ENCODE peak calls at places on chromosomes 3 and 15, in seven cellular contexts. A is aorta, L is T follicular helper cell, V is HT1080, X is psoas muscle, K is MM.1S, W is NCI-H774. E is an unnamed sample.
A peak's percentile ranks its signal among the peaks of the same experiment; 100 is the strongest.

GRCh38 chr15:87269566-87269965 is 987.0 kb downstream of the NTRK3 start:
- DNase-seq in W (no peak), L (no peak), A (no peak), V (peak; percentile 81), X (no peak), K (no peak), E (no peak)

GRCh38 chr15:92228830-92229229 is 164.9 kb upstream of the ST8SIA2 start:
- DNase-seq in V (no peak), W (no peak), A (no peak), K (no peak), X (no peak), L (no peak), E (no peak)

GRCh38 chr3:124360626-124361025 is 368.7 kb upstream of the ROPN1 start:
- DNase-seq in A (no peak), X (no peak), W (no peak), V (no peak), L (no peak), K (no peak), E (no peak)

GRCh38 chr15:40338921-40339620 is 1.7 kb downstream of the CCDC9B start:
- DNase-seq in X (peak; percentile 65), A (peak; percentile 89), K (no peak), L (no peak), V (peak; percentile 98), W (no peak), E (no peak)

GRCh38 chr3:186825294-186825821 is 17.2 kb upstream of the ADIPOQ start:
- DNase-seq in V (no peak), X (peak; percentile 21), K (no peak), L (no peak), W (no peak), A (peak; percentile 74), E (peak; percentile 50)

GRCh38 chr3:94431831-94432230 is 369.0 kb downstream of the NSUN3 start:
- DNase-seq in K (no peak), V (no peak), L (no peak), A (no peak), X (no peak), W (no peak), E (no peak)

GRCh38 chr3:127999509-128000106 is 52.6 kb upstream of the SEC61A1 start:
- DNase-seq in X (no peak), V (no peak), W (no peak), L (no peak), K (no peak), A (no peak), E (no peak)

GRCh38 chr3:134608957-134609525 is 41.8 kb downstream of the KY start:
- DNase-seq in X (no peak), L (no peak), W (no peak), A (no peak), K (no peak), V (no peak), E (no peak)

GRCh38 chr3:100988080-100988479 is 5.1 kb downstream of the ABI3BP start:
- DNase-seq in L (no peak), X (no peak), A (no peak), W (peak; percentile 6), V (no peak), K (no peak), E (no peak)

GRCh38 chr3:61451841-61452240 is 109.5 kb upstream of the PTPRG start:
- DNase-seq in A (no peak), L (no peak), W (no peak), X (no peak), K (no peak), V (peak; percentile 45), E (no peak)

GRCh38 chr3:140499114-140499757 is 178.6 kb upstream of the TRIM42 start:
- DNase-seq in X (no peak), L (no peak), V (peak; percentile 58), W (no peak), A (no peak), K (no peak), E (no peak)

GRCh38 chr3:44506961-44507360 is 29.5 kb upstream of the ZNF445 start:
- DNase-seq in A (no peak), X (no peak), W (no peak), L (no peak), K (no peak), V (no peak), E (no peak)

GRCh38 chr15:75982468-75982867 is 29.8 kb downstream of the NRG4 start:
- DNase-seq in X (no peak), K (no peak), L (no peak), A (no peak), V (no peak), W (no peak), E (no peak)

GRCh38 chr15:76197703-76198455 is 113.4 kb downstream of the ETFA start:
- DNase-seq in K (no peak), V (peak; percentile 77), X (no peak), W (no peak), A (peak; percentile 72), L (no peak), E (peak; percentile 37)

GRCh38 chr15:91912336-91912735 is 58.8 kb downstream of the SLCO3A1 start:
- DNase-seq in K (no peak), V (no peak), L (no peak), A (no peak), X (no peak), W (no peak), E (no peak)

GRCh38 chr3:97970929-97971460 is 1.2 kb downstream of the RIOX2 start:
- DNase-seq in L (no peak), X (no peak), A (no peak), W (no peak), V (no peak), K (no peak), E (no peak)

GRCh38 chr3:35965908-35966307 is 326.6 kb downstream of the ARPP21 start:
- DNase-seq in K (peak; percentile 36), W (no peak), L (no peak), X (no peak), A (no peak), V (peak; percentile 57), E (no peak)

GRCh38 chr3:180274536-180274935 is 237.8 kb upstream of the PEX5L start:
- DNase-seq in X (no peak), W (no peak), K (no peak), V (no peak), A (no peak), L (no peak), E (no peak)

GRCh38 chr15:39592500-39592899 is 11.6 kb downstream of the THBS1 start:
- DNase-seq in K (no peak), A (no peak), X (no peak), V (no peak), L (no peak), W (no peak), E (no peak)

GRCh38 chr3:48125026-48125704 is 63.1 kb downstream of the CDC25A start:
- DNase-seq in A (peak; percentile 79), W (no peak), L (no peak), X (no peak), K (no peak), V (no peak), E (no peak)

GRCh38 chr3:23752126-23752525 is 53.6 kb upstream of the UBE2E1 start:
- DNase-seq in L (no peak), V (peak; percentile 6), A (no peak), W (no peak), X (no peak), K (no peak), E (no peak)

GRCh38 chr15:70252056-70252935 is 154.6 kb upstream of the TLE3 start:
- DNase-seq in A (peak; percentile 66), K (no peak), L (no peak), X (no peak), V (no peak), W (peak; percentile 74), E (no peak)

GRCh38 chr3:63809607-63810006 is 9.5 kb upstream of the C3orf49 start:
- DNase-seq in K (no peak), V (peak; percentile 94), X (no peak), W (no peak), A (no peak), L (no peak), E (no peak)

GRCh38 chr15:72288796-72289596 is 16.6 kb upstream of the PARP6 start:
- DNase-seq in V (no peak), L (no peak), A (no peak), K (no peak), X (no peak), W (no peak), E (no peak)

GRCh38 chr3:171841620-171842000 is 1.5 kb upstream of the TMEM212 start:
- DNase-seq in A (no peak), L (no peak), V (no peak), X (no peak), K (no peak), W (no peak), E (no peak)

GRCh38 chr3:62876064-62876463 is 848 bp upstream of the CADPS start:
- DNase-seq in V (peak; percentile 66), L (no peak), A (no peak), K (peak; percentile 80), W (peak; percentile 25), X (no peak), E (peak; percentile 62)

GRCh38 chr3:56130036-56130435 is 338.2 kb downstream of the ERC2 start:
- DNase-seq in L (no peak), V (no peak), W (no peak), A (no peak), X (no peak), K (no peak), E (no peak)

GRCh38 chr3:124780767-124781485 is 50.7 kb downstream of the UMPS start:
- DNase-seq in A (peak; percentile 89), L (no peak), W (no peak), K (no peak), V (no peak), X (peak; percentile 90), E (peak; percentile 61)

GRCh38 chr3:177358968-177359600 is 161.8 kb upstream of the TBL1XR1 start:
- DNase-seq in K (peak; percentile 86), X (peak; percentile 50), W (peak; percentile 77), V (peak; percentile 60), A (peak; percentile 80), L (peak; percentile 9), E (peak; percentile 60)

GRCh38 chr3:133280591-133280990 is 119.3 kb upstream of the BFSP2 start:
- DNase-seq in X (no peak), W (no peak), L (no peak), V (no peak), K (no peak), A (no peak), E (no peak)

GRCh38 chr3:49680493-49681231 is 6.5 kb downstream of the APEH start:
- DNase-seq in K (no peak), L (no peak), A (no peak), V (no peak), X (no peak), W (no peak), E (no peak)

GRCh38 chr3:127043041-127043641 is 60.2 kb downstream of the PLXNA1 start:
- DNase-seq in V (no peak), L (no peak), K (peak; percentile 7), W (no peak), A (peak; percentile 77), X (no peak), E (peak; percentile 82)

GRCh38 chr3:140863481-140864084 is 78.1 kb upstream of the SLC25A36 start:
- DNase-seq in L (no peak), V (peak; percentile 70), W (peak; percentile 81), X (peak; percentile 13), A (no peak), K (peak; percentile 70), E (no peak)

GRCh38 chr3:25478358-25478757 is 50.3 kb downstream of the RARB start:
- DNase-seq in K (no peak), L (no peak), W (no peak), A (no peak), X (no peak), V (no peak), E (no peak)

GRCh38 chr3:71172951-71173350 is 410.6 kb downstream of the FOXP1 start:
- DNase-seq in A (no peak), K (no peak), V (no peak), X (no peak), L (no peak), W (no peak), E (no peak)

E was measured in lower lobe of right lung.